ENCODE peak calls at places on chromosomes 12 and 14, in four cellular contexts. G is H1, V is HepG2, P is GM12878. A is an unnamed sample.

GRCh38 chr14:69261761-69262331 is 1.9 kb downstream of the GALNT16 start:
- DNase-seq in G (peak), V (peak), P (no peak), A (no peak)

GRCh38 chr12:28278499-28278898 is 88.2 kb downstream of the CCDC91 start:
- DNase-seq in G (no peak), V (no peak), P (no peak), A (no peak)

GRCh38 chr12:58503731-58504520 is 416.4 kb downstream of the LRIG3 start:
- DNase-seq in G (no peak), V (no peak), P (no peak), A (no peak)

GRCh38 chr12:22978962-22979361 is 354.0 kb downstream of the ETNK1 start:
- DNase-seq in G (no peak), V (no peak), P (no peak), A (no peak)

GRCh38 chr12:114434341-114434740 is 28.4 kb upstream of the TBX5 start:
- DNase-seq in G (no peak), V (no peak), P (no peak), A (no peak)

GRCh38 chr12:52083638-52083996 is 4.1 kb downstream of the SMIM41 start:
- DNase-seq in G (no peak), V (no peak), P (no peak), A (no peak)

GRCh38 chr12:67634167-67634793 is 14.3 kb upstream of the DYRK2 start:
- DNase-seq in G (no peak), V (no peak), P (no peak), A (no peak)

GRCh38 chr12:104733717-104734175 is 224.3 kb downstream of the SLC41A2 start:
- DNase-seq in G (peak), V (peak), P (no peak), A (no peak)

GRCh38 chr14:100059433-100059781 is 5.8 kb upstream of the EVL start:
- DNase-seq in G (no peak), V (no peak), P (no peak), A (no peak)

GRCh38 chr12:51924551-51925399 is 17.5 kb downstream of the ACVRL1 start:
- DNase-seq in G (no peak), V (no peak), P (no peak), A (no peak)

DNA sequence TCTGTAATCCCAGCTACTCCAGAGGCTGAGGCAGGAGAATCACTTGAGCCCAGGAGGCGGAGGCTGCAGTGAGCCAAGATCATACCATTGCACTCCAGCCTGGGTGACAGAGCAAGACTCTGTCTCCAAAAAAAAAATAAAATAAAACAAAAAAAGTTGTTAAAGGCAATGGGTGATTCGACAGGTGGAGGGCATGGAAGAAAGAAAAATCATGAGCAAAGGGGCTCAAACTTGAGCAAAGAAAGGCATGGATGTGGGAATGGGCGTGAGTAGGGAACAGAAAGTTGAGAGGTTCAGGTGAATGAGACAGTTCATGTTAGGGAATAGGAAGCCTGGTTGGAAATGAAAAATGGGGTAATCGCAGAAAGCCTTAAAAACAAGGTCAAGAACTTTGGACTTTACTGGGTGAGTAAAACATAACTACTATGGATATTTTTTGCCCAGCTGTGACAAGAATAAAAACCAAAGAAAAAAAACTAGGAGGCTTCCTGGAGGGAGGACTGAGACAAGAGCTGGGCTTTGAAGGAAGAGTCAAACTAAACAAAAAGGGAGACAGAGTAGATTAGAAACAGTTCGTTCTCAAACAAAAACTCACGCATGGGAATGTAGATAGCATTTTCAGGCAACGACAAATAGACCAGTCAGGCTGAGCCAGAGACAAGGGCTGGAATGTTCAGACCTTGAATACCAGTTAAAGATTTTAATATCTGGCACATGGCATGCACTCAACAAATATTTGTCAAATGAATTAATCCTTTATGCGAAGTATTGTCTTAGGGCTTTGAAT is 18.8 kb downstream of the PYM1 start:
- DNase-seq in G (no peak), V (peak), P (no peak), A (no peak)
- TF ChIP-seq SUZ12 in G (no peak), V (no peak), P (no peak), A (no peak)

GRCh38 chr14:67571275-67571990 is 28.6 kb downstream of the PIGH start:
- DNase-seq in G (peak), V (peak), P (no peak), A (peak)
- TF ChIP-seq ZNF274 in G (no peak), V (no peak), P (no peak), A (no peak)

DNA sequence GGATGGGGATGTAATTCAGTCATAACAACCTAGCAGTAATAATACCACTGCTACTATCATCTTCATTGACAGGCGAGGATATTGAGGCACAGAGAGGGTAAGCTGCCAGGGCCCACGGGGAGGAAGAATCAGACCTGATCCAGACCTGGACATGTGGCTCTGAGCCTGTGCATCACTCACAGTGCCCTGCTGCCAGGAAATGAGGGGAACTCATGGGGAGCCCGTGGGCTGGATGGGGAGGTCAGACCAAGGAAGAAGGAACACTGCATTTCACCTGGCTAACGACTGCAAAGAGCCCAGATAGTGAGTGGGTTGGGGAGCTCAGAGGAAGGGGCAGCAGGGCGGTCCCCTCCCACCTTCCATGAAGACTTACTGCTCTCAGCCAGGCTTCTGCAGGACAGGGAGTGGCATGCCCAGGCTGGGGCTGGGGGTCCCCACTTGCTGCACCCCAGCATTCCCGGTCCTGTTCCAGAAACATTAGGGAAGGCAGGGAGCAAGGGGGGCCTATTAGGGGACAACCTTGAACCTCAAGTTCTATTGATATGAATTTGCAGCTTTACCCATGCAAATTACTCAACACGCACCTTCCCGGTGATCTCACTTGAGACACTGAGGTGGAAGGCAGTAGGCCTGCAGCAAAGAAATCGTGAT is 37.7 kb downstream of the CALM1 start:
- DNase-seq in G (no peak), V (no peak), P (no peak), A (no peak)
- TF ChIP-seq SUZ12 in G (no peak), V (no peak), P (no peak), A (no peak)

DNA sequence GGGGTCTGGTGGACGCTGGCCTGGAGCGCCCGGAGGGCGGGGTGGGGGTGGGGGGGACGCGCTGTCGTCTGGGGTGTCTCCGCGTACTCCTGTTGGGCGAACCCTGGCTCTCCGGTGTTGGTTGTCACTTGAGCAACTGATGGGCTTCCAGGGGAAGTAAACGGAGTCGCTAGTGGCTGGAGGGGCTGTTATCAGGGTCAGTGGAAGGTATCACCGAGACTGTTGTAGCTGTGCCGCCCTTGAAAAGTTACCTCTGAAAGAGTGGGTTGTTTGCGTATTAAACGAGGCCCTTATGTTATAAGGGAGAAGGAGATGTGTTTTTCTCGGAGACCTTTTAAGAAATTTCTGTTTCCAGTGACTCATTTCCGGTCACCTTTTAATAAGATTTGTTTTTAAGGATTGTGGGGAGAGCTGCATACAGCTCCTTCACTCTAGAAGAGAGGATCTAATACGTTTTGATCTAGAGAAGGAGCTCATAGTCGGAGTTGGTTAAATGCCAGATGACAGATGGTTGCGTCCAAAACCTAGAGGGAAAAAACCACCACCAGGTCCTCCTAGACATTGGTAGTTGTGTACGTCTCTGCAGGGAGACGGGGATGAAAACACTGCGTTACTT is 699 bp upstream of the DBX2 start:
- DNase-seq in G (peak), V (no peak), P (no peak), A (no peak)
- TF ChIP-seq ZNF274 in G (no peak), V (no peak), P (no peak), A (no peak)

GRCh38 chr12:80837342-80837978 is 100.3 kb downstream of the LIN7A start:
- DNase-seq in G (no peak), V (peak), P (no peak), A (peak)
- TF ChIP-seq SUZ12 in G (no peak), V (no peak), P (no peak), A (no peak)

A was measured in NT2/D1.